ENCODE peak calls at places on chromosomes 11 and 22, in five cellular contexts. U is GM12878, C is HCT116, G is WTC11, A is H1. V is an unnamed sample.

GRCh38 chr11:76238551-76238950 is 32.2 kb upstream of the WNT11 start:
- DNase-seq in U (no peak), C (no peak), G (no peak), A (no peak), V (no peak)

GRCh38 chr11:8066911-8067455 is 14.0 kb upstream of the TUB start:
- DNase-seq in U (no peak), C (no peak), G (no peak), A (no peak), V (no peak)

GRCh38 chr11:100980156-100980555 is 149.5 kb downstream of the PGR start:
- DNase-seq in U (no peak), C (no peak), G (no peak), A (no peak), V (no peak)

GRCh38 chr11:69220581-69221051 is 64.9 kb downstream of the SMIM38 start:
- DNase-seq in U (no peak), C (no peak), G (peak; percentile 2), A (no peak), V (no peak)

GRCh38 chr22:44151661-44152060 is 29.1 kb upstream of the PARVG start:
- DNase-seq in U (no peak), C (no peak), G (no peak), A (no peak), V (no peak)

GRCh38 chr11:105933666-105934065 is 88.4 kb downstream of the MSANTD4 start:
- DNase-seq in U (no peak), C (no peak), G (no peak), A (no peak), V (no peak)

GRCh38 chr22:29762263-29762662 is 4.5 kb downstream of the ZMAT5 start:
- DNase-seq in U (no peak), C (peak; percentile 83), G (peak; percentile 48), A (no peak), V (no peak)

GRCh38 chr22:49763696-49764095 is 64.0 kb downstream of the BRD1 start:
- DNase-seq in U (no peak), C (no peak), G (no peak), A (no peak), V (no peak)

GRCh38 chr11:115158053-115158452 is 346.2 kb downstream of the CADM1 start:
- DNase-seq in U (no peak), C (no peak), G (no peak), A (no peak), V (no peak)

GRCh38 chr11:134223066-134223465 is 701 bp downstream of the NCAPD3 start:
- DNase-seq in U (no peak), C (no peak), G (no peak), A (no peak), V (no peak)

GRCh38 chr11:1391165-1392010 is 1.7 kb downstream of the BRSK2 start:
- DNase-seq in U (no peak), C (no peak), G (peak; percentile 47), A (no peak), V (peak; percentile 35)

GRCh38 chr11:36403661-36404060 is 106.4 kb downstream of the TRAF6 start:
- DNase-seq in U (no peak), C (no peak), G (no peak), A (no peak), V (no peak)

GRCh38 chr11:44556735-44557409 is 8.6 kb upstream of the CD82 start:
- DNase-seq in U (peak; percentile 47), C (peak; percentile 54), G (peak; percentile 67), A (no peak), V (no peak)
- TF ChIP-seq SP1 in U (no peak), C (peak; percentile 25), G (no peak), A (no peak), V (no peak)

DNA sequence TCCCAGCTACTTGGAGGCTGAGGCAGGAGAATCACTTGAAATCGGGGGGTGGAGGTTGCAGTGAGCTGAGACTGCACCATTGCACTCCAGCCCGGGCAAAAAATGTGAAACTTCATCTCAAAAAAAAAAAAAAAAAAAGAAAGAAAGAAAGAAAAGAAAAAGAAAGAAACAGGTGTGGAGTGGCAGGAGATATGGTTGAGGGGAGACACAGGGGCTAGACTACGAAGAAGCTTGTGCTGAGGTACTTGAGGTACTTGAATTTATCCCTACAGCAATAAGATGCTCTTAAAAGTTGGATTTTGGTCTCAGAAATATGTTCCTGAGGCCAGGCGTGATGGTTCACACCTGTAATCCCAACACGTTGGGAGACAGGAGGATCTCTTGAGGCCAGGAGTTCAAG is 2.2 kb upstream of the MAJIN start:
- DNase-seq in U (no peak), C (no peak), G (no peak), A (no peak), V (no peak)
- TF ChIP-seq SP1 in U (no peak), C (no peak), G (no peak), A (no peak), V (no peak)

GRCh38 chr22:20471126-20471833 is 24.3 kb downstream of the KLHL22 start:
- DNase-seq in U (no peak), C (no peak), G (no peak), A (no peak), V (no peak)
- TF ChIP-seq SP1 in U (no peak), C (no peak), G (no peak), A (no peak), V (no peak)

GRCh38 chr11:125679837-125680236 is 810 bp downstream of the ACRV1 start:
- DNase-seq in U (no peak), C (no peak), G (no peak), A (no peak), V (no peak)

GRCh38 chr11:125674210-125674609 is 6.4 kb downstream of the ACRV1 start:
- DNase-seq in U (no peak), C (no peak), G (no peak), A (no peak), V (no peak)

GRCh38 chr11:125680747-125681146 is at the start of gene ACRV1:
- DNase-seq in U (no peak), C (no peak), G (no peak), A (no peak), V (no peak)

GRCh38 chr11:125675196-125675595 is 5.5 kb downstream of the ACRV1 start:
- DNase-seq in U (no peak), C (no peak), G (no peak), A (no peak), V (no peak)

GRCh38 chr11:125679397-125679796 is 1.2 kb downstream of the ACRV1 start:
- DNase-seq in U (no peak), C (peak; percentile 3), G (no peak), A (no peak), V (no peak)
- TF ChIP-seq SP1 in U (no peak), C (no peak), G (no peak), A (no peak), V (no peak)

DNA sequence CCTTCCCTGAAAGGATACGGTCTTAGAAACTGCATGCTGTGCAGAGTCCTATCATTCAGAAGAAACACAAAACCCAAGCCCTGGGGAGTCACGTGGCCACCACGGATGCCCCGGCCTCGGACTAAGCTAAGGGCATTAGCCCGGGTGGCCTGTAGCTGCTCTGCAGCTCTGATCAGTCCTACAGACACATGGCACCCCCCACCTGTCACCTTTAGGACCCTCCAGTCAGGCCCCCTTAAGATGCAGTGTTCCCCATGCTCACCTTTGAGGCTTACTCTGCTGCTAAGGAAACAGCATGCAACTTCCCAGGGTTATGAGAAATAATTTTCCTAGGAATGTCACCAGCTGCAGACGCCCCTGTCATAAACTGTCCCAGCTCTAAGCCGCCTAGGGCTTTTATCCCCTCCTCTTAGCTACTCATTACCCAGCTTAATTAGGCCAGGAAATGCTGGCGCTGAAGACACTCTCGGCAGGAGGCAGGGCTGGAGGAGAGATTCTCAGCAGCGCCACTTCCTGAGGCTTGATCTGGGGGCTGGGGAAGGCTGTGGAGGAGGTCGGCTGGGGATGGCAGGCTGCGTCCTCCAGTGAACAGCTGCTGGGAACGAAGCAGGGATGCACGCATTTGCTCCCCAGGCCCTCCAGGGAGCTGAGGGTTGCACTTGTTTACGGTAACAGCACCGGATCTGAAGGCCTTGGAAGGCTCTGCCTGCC is 47.2 kb upstream of the ADA2 start:
- DNase-seq in U (no peak), C (no peak), G (peak; percentile 81), A (no peak), V (peak; percentile 36)
- TF ChIP-seq SP1 in U (no peak), C (no peak), G (peak; percentile 44), A (peak; percentile 14), V (no peak)

DNA sequence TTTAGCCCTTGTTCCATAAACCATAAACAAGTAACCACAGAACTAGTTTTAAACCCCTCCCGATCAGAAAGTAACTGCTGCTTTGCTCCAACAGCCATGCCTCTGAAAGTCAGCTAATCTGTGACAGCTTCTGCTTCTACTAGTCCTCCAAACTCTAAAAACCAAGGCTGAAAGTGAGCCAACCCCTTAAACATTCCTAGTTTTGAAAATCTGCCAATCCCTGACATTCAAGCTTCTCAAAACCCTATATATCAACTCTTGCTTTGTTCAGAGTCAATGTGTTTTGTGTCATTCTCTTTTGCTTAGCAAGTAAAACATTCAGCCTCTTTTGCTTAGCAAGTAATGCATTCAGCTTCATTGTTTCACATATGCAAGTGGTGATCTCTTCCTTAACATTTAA is 56.9 kb downstream of the ATG16L2 start:
- DNase-seq in U (no peak), C (no peak), G (no peak), A (no peak), V (no peak)
- TF ChIP-seq SP1 in U (no peak), C (no peak), G (no peak), A (no peak), V (no peak)

DNA sequence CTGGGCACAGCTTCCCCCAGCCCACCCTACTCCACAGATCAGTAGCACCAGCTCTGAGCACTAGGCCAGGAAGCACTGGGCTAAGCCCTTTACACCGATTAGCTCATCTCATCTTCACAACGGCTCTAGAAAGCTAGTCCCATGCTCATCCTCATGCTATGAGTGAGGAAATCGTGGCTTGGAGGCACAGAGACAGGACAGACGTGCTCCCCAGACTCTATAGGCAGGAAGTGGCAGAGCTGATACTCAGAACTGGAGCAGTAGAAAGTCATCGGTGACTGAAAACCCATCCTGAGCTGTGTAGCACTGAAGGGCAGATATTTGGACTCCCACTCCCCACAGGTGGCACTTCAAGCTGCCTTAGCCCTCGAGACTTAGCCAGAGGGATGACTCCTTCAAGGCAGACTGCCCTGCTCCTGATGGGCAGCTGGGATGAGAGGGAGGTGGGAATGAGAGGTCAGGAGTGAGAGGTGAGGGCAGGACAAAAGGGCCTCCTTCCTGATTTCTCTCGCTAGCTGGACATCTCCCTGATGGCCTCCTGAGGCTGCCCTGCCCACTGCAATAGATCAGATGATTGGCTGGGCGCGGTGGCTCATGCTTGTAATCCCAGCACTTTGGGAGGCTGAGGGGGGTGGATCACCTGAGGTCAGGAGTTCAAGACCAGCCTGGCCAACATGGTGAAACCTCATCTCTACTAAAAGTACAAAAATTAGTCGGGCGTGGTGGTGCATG is 9.7 kb downstream of the CD5 start:
- DNase-seq in U (no peak), C (no peak), G (no peak), A (no peak), V (no peak)
- TF ChIP-seq SP1 in U (no peak), C (no peak), G (no peak), A (no peak), V (no peak)

V was measured in HEK293T.